ENCODE peak calls at places on chromosome 12, in four cellular contexts. One of them, this sample, is unnamed.
A peak's percentile ranks its signal among the peaks of the same experiment; 100 is the strongest.

GRCh38 chr12:93214523-93215289 is 163.0 kb upstream of the NUDT4 start:
- DNase-seq in HepG2: no peak
- DNase-seq in GM12878: no peak
- DNase-seq in K562: no peak
- DNase-seq in this sample: no peak

GRCh38 chr12:116551952-116552749 is 7.0 kb upstream of the MAP1LC3B2 start:
- DNase-seq in GM12878: no peak
- DNase-seq in HepG2: no peak
- DNase-seq in K562: no peak
- DNase-seq in this sample: no peak

GRCh38 chr12:29148065-29148957 is 767 bp upstream of the FAR2 start:
- DNase-seq in K562: peak; percentile 19
- DNase-seq in GM12878: no peak
- DNase-seq in HepG2: no peak
- DNase-seq in this sample: peak; percentile 27

GRCh38 chr12:87086118-87086891 is 830.1 kb upstream of the MGAT4C start:
- DNase-seq in HepG2: no peak
- DNase-seq in K562: no peak
- DNase-seq in GM12878: no peak
- DNase-seq in this sample: no peak

GRCh38 chr12:47144769-47145168 is 65.0 kb upstream of the AMIGO2 start:
- DNase-seq in K562: no peak
- DNase-seq in HepG2: no peak
- DNase-seq in GM12878: no peak
- DNase-seq in this sample: no peak

GRCh38 chr12:118145113-118145797 is 9.3 kb downstream of the PEBP1 start:
- DNase-seq in K562: no peak
- DNase-seq in GM12878: no peak
- DNase-seq in HepG2: no peak
- DNase-seq in this sample: no peak

GRCh38 chr12:34398366-34398705 is 376.0 kb downstream of the ALG10 start:
- DNase-seq in K562: peak; percentile 1
- DNase-seq in HepG2: no peak
- DNase-seq in GM12878: no peak
- DNase-seq in this sample: no peak

GRCh38 chr12:62530596-62530995 is 64.0 kb downstream of the MON2 start:
- DNase-seq in GM12878: no peak
- DNase-seq in K562: no peak
- DNase-seq in HepG2: no peak
- DNase-seq in this sample: no peak

GRCh38 chr12:58633479-58633878 is 286.8 kb downstream of the LRIG3 start:
- DNase-seq in K562: no peak
- DNase-seq in GM12878: no peak
- DNase-seq in HepG2: no peak
- DNase-seq in this sample: no peak

GRCh38 chr12:92469837-92470236 is 233.0 kb upstream of the PLEKHG7 start:
- DNase-seq in HepG2: peak; percentile 1
- DNase-seq in K562: no peak
- DNase-seq in GM12878: no peak
- DNase-seq in this sample: no peak

GRCh38 chr12:57852195-57852594 is 5.7 kb upstream of the CTDSP2 start:
- DNase-seq in HepG2: no peak
- DNase-seq in K562: no peak
- DNase-seq in GM12878: no peak
- DNase-seq in this sample: no peak

GRCh38 chr12:70007687-70008086 is 182.7 kb downstream of the MYRFL start:
- DNase-seq in GM12878: no peak
- DNase-seq in HepG2: no peak
- DNase-seq in K562: no peak
- DNase-seq in this sample: no peak

GRCh38 chr12:124418156-124418555 is 123.3 kb downstream of the RFLNA start:
- DNase-seq in K562: no peak
- DNase-seq in HepG2: no peak
- DNase-seq in GM12878: no peak
- DNase-seq in this sample: no peak

GRCh38 chr12:130549361-130549760 is 166.7 kb downstream of the RIMBP2 start:
- DNase-seq in HepG2: no peak
- DNase-seq in K562: no peak
- DNase-seq in GM12878: no peak
- DNase-seq in this sample: no peak

GRCh38 chr12:99911076-99911475 is 73.7 kb downstream of the ANKS1B start:
- DNase-seq in HepG2: peak; percentile 5
- DNase-seq in GM12878: no peak
- DNase-seq in K562: no peak
- DNase-seq in this sample: no peak

GRCh38 chr12:92921877-92922276 is 7.2 kb downstream of the EEA1 start:
- DNase-seq in K562: no peak
- DNase-seq in HepG2: no peak
- DNase-seq in GM12878: peak; percentile 51
- DNase-seq in this sample: no peak

GRCh38 chr12:68532887-68533248 is 77.8 kb upstream of the RAP1B start:
- DNase-seq in GM12878: no peak
- DNase-seq in K562: no peak
- DNase-seq in HepG2: no peak
- DNase-seq in this sample: no peak

GRCh38 chr12:68532204-68532886 is 78.4 kb upstream of the RAP1B start:
- DNase-seq in K562: no peak
- DNase-seq in HepG2: no peak
- DNase-seq in GM12878: no peak
- DNase-seq in this sample: no peak

GRCh38 chr12:68536885-68537284 is 73.8 kb upstream of the RAP1B start:
- DNase-seq in GM12878: no peak
- DNase-seq in K562: no peak
- DNase-seq in HepG2: no peak
- DNase-seq in this sample: no peak

GRCh38 chr12:68530965-68531364 is 79.7 kb upstream of the RAP1B start:
- DNase-seq in K562: no peak
- DNase-seq in GM12878: no peak
- DNase-seq in HepG2: no peak
- DNase-seq in this sample: no peak

DNA sequence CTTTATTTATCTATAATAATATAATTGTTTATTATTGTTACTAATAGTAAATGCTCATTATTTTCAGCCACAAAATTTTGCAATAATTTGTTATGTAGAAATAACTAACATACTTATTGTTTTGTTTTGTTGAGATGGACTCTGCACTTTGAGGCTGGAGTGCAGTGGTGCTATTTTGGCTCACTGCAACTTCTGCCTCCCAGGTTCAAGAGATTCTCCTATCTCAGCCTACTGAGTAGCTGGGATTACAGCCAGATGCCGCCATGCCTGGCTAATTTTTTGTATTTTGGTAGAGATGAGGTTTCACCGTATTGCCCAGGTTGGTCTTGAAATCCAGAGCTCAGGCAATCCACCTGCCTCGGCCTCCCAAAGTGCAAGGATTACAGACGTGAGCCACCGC is 76.6 kb upstream of the RAP1B start:
- DNase-seq in GM12878: no peak
- DNase-seq in K562: no peak
- DNase-seq in HepG2: no peak
- DNase-seq in this sample: no peak
- TF ChIP-seq FOXK2 in GM12878: no peak
- TF ChIP-seq FOXK2 in K562: no peak
- TF ChIP-seq FOXK2 in HepG2: no peak
- TF ChIP-seq FOXK2 in this sample: no peak

DNA sequence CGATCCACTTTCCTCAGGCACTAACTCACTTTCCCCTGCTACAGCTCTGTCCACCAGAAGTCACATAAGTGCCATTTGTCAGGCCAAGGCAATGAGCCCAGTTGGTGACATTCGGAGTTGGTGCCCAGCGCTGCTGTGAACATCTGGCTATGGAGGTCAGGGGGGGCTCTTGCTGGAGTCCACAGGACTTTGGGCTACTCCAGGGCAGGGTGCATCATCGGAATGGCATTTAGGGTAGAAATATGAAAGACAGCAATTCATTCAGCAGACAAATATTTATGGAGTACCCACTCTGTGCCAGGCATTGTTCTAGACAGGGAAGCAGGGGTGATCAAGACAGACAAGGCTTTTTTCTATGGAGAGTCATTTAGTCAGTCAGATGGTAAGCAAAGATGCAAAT is 1.5 kb upstream of the PPP1CC start:
- DNase-seq in HepG2: peak; percentile 69
- DNase-seq in GM12878: no peak
- DNase-seq in K562: no peak
- DNase-seq in this sample: no peak
- TF ChIP-seq TARDBP in HepG2: peak; percentile 8
- TF ChIP-seq TARDBP in GM12878: no peak
- TF ChIP-seq TARDBP in K562: no peak
- TF ChIP-seq TARDBP in this sample: no peak

DNA sequence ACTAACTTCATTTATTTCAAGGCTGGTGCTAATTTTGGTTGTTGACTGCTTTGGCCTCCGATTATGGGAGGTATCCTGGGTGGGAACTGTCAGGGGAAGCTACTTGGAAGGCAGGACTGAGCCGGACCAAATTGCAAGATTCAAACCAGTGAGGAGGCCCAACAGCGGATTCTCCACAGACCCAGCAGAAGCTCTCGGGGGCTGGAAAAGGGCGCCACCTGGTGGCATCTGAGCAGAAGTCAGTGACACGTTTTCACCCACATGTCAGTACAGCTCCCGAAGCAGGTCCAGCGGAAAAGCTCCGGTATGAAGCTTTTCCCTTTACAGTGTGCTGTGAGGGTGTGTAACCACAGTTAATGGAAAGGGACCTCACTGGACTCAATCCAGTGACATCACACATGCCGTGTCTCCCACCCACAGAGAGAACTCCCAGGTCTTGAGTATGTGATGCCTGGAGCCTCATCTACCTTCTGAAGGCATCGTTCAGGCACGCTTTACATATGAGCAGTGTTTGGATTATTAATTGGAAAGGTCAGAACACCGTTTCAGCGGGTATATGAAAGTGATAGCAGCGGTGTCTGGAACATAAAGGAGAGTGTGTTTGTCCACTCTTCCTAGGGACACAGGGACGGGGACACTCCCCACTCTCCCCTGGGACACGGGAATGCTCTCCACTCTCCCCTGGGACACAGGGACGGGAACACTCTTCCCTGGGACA is 3.6 kb upstream of the P2RX2 start:
- DNase-seq in K562: peak; percentile 77
- DNase-seq in HepG2: peak; percentile 76
- DNase-seq in GM12878: peak; percentile 26
- DNase-seq in this sample: peak; percentile 89
- TF ChIP-seq FOXK2 in K562: no peak
- TF ChIP-seq FOXK2 in HepG2: no peak
- TF ChIP-seq FOXK2 in GM12878: no peak
- TF ChIP-seq FOXK2 in this sample: no peak

GRCh38 chr12:45987339-45987726 is 3.0 kb downstream of the SCAF11 start:
- DNase-seq in GM12878: no peak
- DNase-seq in K562: no peak
- DNase-seq in HepG2: no peak
- DNase-seq in this sample: no peak

GRCh38 chr12:45989857-45990467 is 412 bp downstream of the SCAF11 start:
- DNase-seq in GM12878: no peak
- DNase-seq in K562: peak; percentile 36
- DNase-seq in HepG2: peak; percentile 45
- DNase-seq in this sample: peak; percentile 24

GRCh38 chr12:45990468-45991288 is at the start of gene SCAF11:
- DNase-seq in GM12878: peak; percentile 99
- DNase-seq in HepG2: peak; percentile 98
- DNase-seq in K562: peak; percentile 96
- DNase-seq in this sample: peak; percentile 94

GRCh38 chr12:45988259-45988658 is 2.1 kb downstream of the SCAF11 start:
- DNase-seq in HepG2: no peak
- DNase-seq in GM12878: no peak
- DNase-seq in K562: no peak
- DNase-seq in this sample: no peak

DNA sequence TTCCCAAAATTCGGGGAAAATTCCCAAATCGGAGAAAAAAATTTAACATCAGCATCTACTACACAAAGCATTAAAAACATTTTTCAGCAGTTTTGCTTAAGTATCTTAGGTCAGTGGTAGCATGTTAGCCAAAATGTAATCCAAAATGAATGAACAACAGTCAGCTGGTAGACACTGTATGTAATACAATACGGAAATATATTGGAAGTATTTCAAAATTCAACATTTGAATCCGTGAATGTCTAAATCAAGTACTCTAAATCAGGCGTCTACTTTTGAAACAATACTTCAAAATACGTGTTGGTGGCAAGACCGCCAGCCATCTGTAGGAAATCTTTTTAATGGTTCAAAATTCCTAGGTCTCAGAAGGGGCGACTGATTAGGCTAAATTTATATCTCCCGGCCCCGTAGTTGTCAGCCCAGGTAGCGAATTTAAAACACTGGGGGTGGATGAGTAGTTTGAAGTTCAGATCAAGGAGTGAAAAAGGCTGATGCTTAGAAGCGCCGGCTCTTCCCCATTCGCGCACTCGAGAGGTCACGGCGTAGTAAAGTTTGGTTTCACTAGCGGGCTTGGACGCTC is 1.0 kb downstream of the SCAF11 start:
- DNase-seq in GM12878: no peak
- DNase-seq in K562: no peak
- DNase-seq in HepG2: no peak
- DNase-seq in this sample: no peak
- TF ChIP-seq TARDBP in GM12878: no peak
- TF ChIP-seq TARDBP in K562: no peak
- TF ChIP-seq TARDBP in HepG2: no peak
- TF ChIP-seq TARDBP in this sample: no peak

GRCh38 chr12:105351523-105351922 is 21.0 kb downstream of the C12orf75 start:
- DNase-seq in GM12878: no peak
- DNase-seq in K562: no peak
- DNase-seq in HepG2: no peak
- DNase-seq in this sample: no peak

GRCh38 chr12:105348561-105348960 is 18.1 kb downstream of the C12orf75 start:
- DNase-seq in K562: no peak
- DNase-seq in GM12878: no peak
- DNase-seq in HepG2: no peak
- DNase-seq in this sample: no peak

GRCh38 chr12:105343836-105344235 is 13.3 kb downstream of the C12orf75 start:
- DNase-seq in HepG2: no peak
- DNase-seq in GM12878: no peak
- DNase-seq in K562: no peak
- DNase-seq in this sample: no peak

GRCh38 chr12:105348142-105348541 is 17.7 kb downstream of the C12orf75 start:
- DNase-seq in HepG2: no peak
- DNase-seq in K562: no peak
- DNase-seq in GM12878: no peak
- DNase-seq in this sample: no peak

GRCh38 chr12:105347486-105347885 is 17.0 kb downstream of the C12orf75 start:
- DNase-seq in K562: no peak
- DNase-seq in HepG2: no peak
- DNase-seq in GM12878: no peak
- DNase-seq in this sample: no peak
- TF ChIP-seq FOXK2 in K562: no peak
- TF ChIP-seq FOXK2 in HepG2: no peak
- TF ChIP-seq FOXK2 in GM12878: no peak
- TF ChIP-seq FOXK2 in this sample: no peak

This sample was measured in HEK293T.